ENCODE peak calls at places on chromosome 17, in five cellular contexts. U is cardiac muscle cell, C is GM19239, X is type B pancreatic cell, E is C1 segment of cervical spinal cord. G is an unnamed sample.

GRCh38 chr17:8430966-8431365 is 4.7 kb upstream of the NDEL1 start:
- DNase-seq in U (no peak), C (no peak), X (no peak), E (no peak), G (no peak)

GRCh38 chr17:39925282-39926134 is 1.9 kb downstream of the ORMDL3 start:
- DNase-seq in U (no peak), C (no peak), X (no peak), E (no peak), G (no peak)

GRCh38 chr17:7403902-7404736 is at the start of gene TMEM256:
- DNase-seq in U (peak; percentile 100), C (peak; percentile 98), X (peak; percentile 97), E (peak; percentile 99), G (peak; percentile 99)

GRCh38 chr17:31529841-31530251 is 138.4 kb downstream of the RAB11FIP4 start:
- DNase-seq in U (no peak), C (no peak), X (no peak), E (no peak), G (no peak)

GRCh38 chr17:54536306-54536705 is 364.3 kb upstream of the TOM1L1 start:
- DNase-seq in U (no peak), C (no peak), X (no peak), E (no peak), G (no peak)

GRCh38 chr17:1360975-1361374 is 39.0 kb downstream of the YWHAE start:
- DNase-seq in U (no peak), C (no peak), X (no peak), E (no peak), G (no peak)

GRCh38 chr17:64777413-64778101 is 115.5 kb upstream of the SMURF2 start:
- DNase-seq in U (no peak), C (no peak), X (no peak), E (no peak), G (no peak)

GRCh38 chr17:1627987-1628855 is at the start of gene SLC43A2:
- DNase-seq in U (peak; percentile 95), C (peak; percentile 94), X (peak; percentile 90), E (peak; percentile 78), G (peak; percentile 90)

GRCh38 chr17:29059281-29059680 is 16.3 kb downstream of the PIPOX start:
- DNase-seq in U (no peak), C (no peak), X (no peak), E (no peak), G (no peak)